ENCODE peak calls at places on chromosomes 12 and 14, in nine cellular contexts. E is EH; U is stimulated activated CD4-positive, alpha-beta T cell treated with anti-CD3 and anti-CD28 coated beads, Interleukin-15, amount 100 ng/mL, for 24 hours; T is stimulated activated naive B cell treated with anti-CD40 and anti-IgM and Interleukin-4, amounts not matched to agents 10 μg/mL and 1 μg/mL and 100 μg/mL, for 72 hours; Q is amniotic stem cell; J is EL; K is H9; G is activated T-cell treated with anti-CD3 and anti-CD28 coated beads, Interleukin-2, amount 50 U/mL, for 1 hour; N is upper lobe of right lung. O is an unnamed sample.

GRCh38 chr14:69648480-69649414 is 37.4 kb downstream of the SUSD6 start:
- DNase-seq in G (no peak), T (no peak), E (peak), Q (no peak), U (no peak), J (peak), N (no peak), K (no peak), O (no peak)

GRCh38 chr14:101062611-101063010 is 159.1 kb upstream of the RTL1 start:
- DNase-seq in E (no peak), U (no peak), T (no peak), K (no peak), J (no peak), N (peak), Q (no peak), G (no peak), O (no peak)

GRCh38 chr14:64919618-64920017 is 5.4 kb downstream of the CHURC1 start:
- DNase-seq in Q (no peak), J (no peak), U (no peak), N (peak), E (peak), G (no peak), T (no peak), K (no peak), O (no peak)

GRCh38 chr12:38508246-38508645 is 191.7 kb downstream of the ALG10B start:
- DNase-seq in E (no peak), J (no peak), Q (no peak), G (no peak), U (no peak), K (peak), N (peak), T (no peak), O (no peak)

GRCh38 chr12:122523280-122523679 is 3.5 kb downstream of the RSRC2 start:
- DNase-seq in K (no peak), T (no peak), Q (no peak), N (no peak), E (peak), J (peak), U (no peak), G (no peak), O (no peak)

GRCh38 chr12:95547522-95548055 is 3.7 kb downstream of the USP44 start:
- DNase-seq in Q (no peak), T (no peak), U (no peak), E (peak), J (peak), N (no peak), K (peak), G (no peak), O (no peak)

GRCh38 chr12:123721245-123721644 is 9.1 kb downstream of the ATP6V0A2 start:
- DNase-seq in N (no peak), J (no peak), G (no peak), U (no peak), T (no peak), K (no peak), Q (no peak), E (no peak), O (no peak)

GRCh38 chr12:12167847-12168246 is 97.1 kb downstream of the BCL2L14 start:
- DNase-seq in Q (no peak), J (no peak), E (no peak), T (no peak), K (no peak), N (no peak), G (no peak), U (no peak), O (no peak)

GRCh38 chr14:93976477-93977057 is at the start of gene ASB2:
- DNase-seq in K (no peak), Q (no peak), J (no peak), G (no peak), U (peak), T (no peak), N (no peak), E (no peak), O (no peak)

GRCh38 chr12:79444089-79444488 is 246.7 kb downstream of the PAWR start:
- DNase-seq in J (peak), U (no peak), Q (no peak), T (no peak), G (no peak), E (peak), N (no peak), K (no peak), O (no peak)